ENCODE peak calls at places on chromosomes 1 and 21, in eight cellular contexts. G, J, I, B, V, K, S and T are unnamed samples.

GRCh38 chr1:24963943-24964677 is 34.0 kb upstream of the RUNX3 start:
- DNase-seq in G (no peak), J (no peak), I (no peak), B (no peak), V (no peak), K (no peak), S (no peak), T (no peak)

GRCh38 chr1:173409613-173410012 is 67.5 kb upstream of the PRDX6 start:
- DNase-seq in G (peak), J (peak), I (peak), B (peak), V (no peak), K (no peak), S (no peak), T (peak)

GRCh38 chr1:78054559-78054958 is 8.8 kb downstream of the GIPC2 start:
- DNase-seq in G (no peak), J (no peak), I (no peak), B (peak), V (no peak), K (no peak), S (no peak), T (no peak)

GRCh38 chr1:28122183-28122582 is 33.8 kb upstream of the EYA3 start:
- DNase-seq in G (no peak), J (peak), I (peak), B (peak), V (no peak), K (no peak), S (no peak), T (no peak)

GRCh38 chr1:159804924-159805323 is 2.8 kb downstream of the FCRL6 start:
- DNase-seq in G (no peak), J (no peak), I (no peak), B (peak), V (no peak), K (no peak), S (no peak), T (peak)

GRCh38 chr21:46551636-46552241 is 53.1 kb downstream of the S100B start:
- DNase-seq in G (no peak), J (no peak), I (no peak), B (no peak), V (no peak), K (peak), S (peak), T (no peak)

GRCh38 chr1:222413436-222413835 is 134.5 kb downstream of the HHIPL2 start:
- DNase-seq in G (no peak), J (peak), I (no peak), B (no peak), V (peak), K (no peak), S (no peak), T (peak)

GRCh38 chr1:44549491-44549890 is 124.8 kb downstream of the TMEM53 start:
- DNase-seq in G (no peak), J (no peak), I (no peak), B (no peak), V (no peak), K (no peak), S (no peak), T (no peak)

GRCh38 chr21:45806042-45806441 is 162.5 kb downstream of the PCBP3 start:
- DNase-seq in G (no peak), J (no peak), I (no peak), B (no peak), V (no peak), K (no peak), S (no peak), T (no peak)

GRCh38 chr1:235567812-235568444 is 63.7 kb upstream of the B3GALNT2 start:
- DNase-seq in G (no peak), J (no peak), I (no peak), B (no peak), V (no peak), K (no peak), S (no peak), T (no peak)

GRCh38 chr1:236282159-236282716 is 480 bp upstream of the ERO1B start:
- DNase-seq in G (peak), J (no peak), I (no peak), B (peak), V (no peak), K (peak), S (no peak), T (peak)

GRCh38 chr1:12511516-12512468 is 106.2 kb downstream of the DHRS3 start:
- DNase-seq in G (no peak), J (peak), I (peak), B (peak), V (no peak), K (no peak), S (peak), T (no peak)

GRCh38 chr1:107965112-107965991 is at the start of gene VAV3:
- DNase-seq in G (peak), J (peak), I (peak), B (peak), V (peak), K (peak), S (peak), T (peak)

GRCh38 chr1:23799255-23799569 is 1.3 kb downstream of the GALE start:
- DNase-seq in G (no peak), J (no peak), I (no peak), B (no peak), V (no peak), K (no peak), S (no peak), T (no peak)
- H3K4me3 ChIP-seq in G (no peak), J (peak), I (peak), B (peak), V (peak), K (peak), S (peak), T (peak)

DNA sequence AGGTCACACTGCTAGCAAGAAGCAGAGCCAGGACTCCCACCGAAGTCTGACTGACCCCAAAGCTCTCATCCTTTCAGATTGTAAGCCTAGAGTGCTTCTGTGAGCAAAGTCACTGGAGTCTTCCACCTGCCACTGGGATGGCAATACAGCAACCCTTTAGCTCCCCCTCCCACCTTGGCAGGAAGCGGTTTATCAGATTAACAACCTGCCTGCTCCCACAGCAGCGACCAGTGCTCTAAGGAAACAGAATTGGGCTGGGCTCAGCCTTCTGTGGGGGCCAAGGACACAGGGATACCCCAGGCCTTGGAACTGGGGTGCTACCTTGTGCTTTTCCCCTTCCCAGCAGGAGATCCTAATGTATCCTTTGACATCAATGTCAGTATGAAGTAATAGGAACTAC is 76.0 kb downstream of the GFI1 start:
- DNase-seq in G (no peak), J (no peak), I (no peak), B (no peak), V (no peak), K (no peak), S (no peak), T (no peak)
- TF ChIP-seq CTCF in G (no peak), J (no peak), I (no peak), B (no peak), V (no peak), K (no peak), S (no peak), T (no peak)

GRCh38 chr1:153359241-153359640 is 1.6 kb downstream of the S100A9 start:
- DNase-seq in G (no peak), J (no peak), I (no peak), B (no peak), V (no peak), K (no peak), S (no peak), T (peak)
- H3K4me3 ChIP-seq in G (no peak), J (no peak), I (no peak), B (no peak), V (no peak), K (peak), S (no peak), T (no peak)

DNA sequence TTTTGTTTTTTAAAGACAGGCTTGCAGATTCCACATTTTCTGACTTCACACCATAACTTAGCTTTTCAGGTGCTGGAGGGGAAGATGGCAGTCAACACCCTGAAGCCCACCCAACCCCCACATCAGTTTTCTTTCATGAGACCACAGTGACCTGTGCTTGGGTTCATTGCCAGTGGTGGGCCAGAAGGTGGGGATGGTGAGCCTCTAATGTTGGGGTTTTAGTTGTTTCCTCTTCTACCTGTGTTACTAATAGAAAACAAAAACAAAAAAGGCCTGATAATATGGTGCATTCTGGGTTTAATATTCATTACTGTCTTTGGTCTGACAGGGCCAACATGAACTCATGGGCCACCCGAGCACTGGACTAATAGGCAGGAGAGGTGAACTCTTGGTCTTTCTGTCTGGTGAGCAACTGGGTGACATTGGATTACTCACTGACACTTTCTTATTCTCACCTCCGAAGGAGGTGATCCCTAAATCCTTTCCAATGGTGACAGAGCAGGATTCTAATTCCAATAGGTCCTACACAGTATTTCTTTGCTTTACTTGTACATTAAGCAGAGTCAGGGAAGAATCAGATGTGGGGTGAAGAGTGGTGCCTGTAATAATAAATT is 132.8 kb downstream of the CLIC6 start:
- DNase-seq in G (no peak), J (no peak), I (no peak), B (peak), V (peak), K (no peak), S (no peak), T (peak)
- TF ChIP-seq CTCF in G (no peak), J (peak), I (peak), B (peak), V (peak), K (peak), S (no peak), T (peak)